ENCODE peak calls at places on chromosome 22, in four cellular contexts. G is GM12891, V is K562, O is GM12878. F is an unnamed sample.

GRCh38 chr22:22168190-22168940 is 76.2 kb upstream of the VPREB1 start:
- DNase-seq in G (peak), V (peak), O (peak), F (no peak)

GRCh38 chr22:45878051-45878764 is 98.8 kb downstream of the WNT7B start:
- DNase-seq in G (no peak), V (no peak), O (no peak), F (no peak)

GRCh38 chr22:26330971-26331625 is 98.0 kb upstream of the ASPHD2 start:
- DNase-seq in G (peak), V (peak), O (peak), F (peak)

GRCh38 chr22:50684986-50685385 is 12.4 kb downstream of the SHANK3 start:
- DNase-seq in G (peak), V (no peak), O (no peak), F (no peak)

GRCh38 chr22:48746789-48747425 is 1080.8 kb downstream of the BRD1 start:
- DNase-seq in G (no peak), V (no peak), O (no peak), F (no peak)

GRCh38 chr22:20076627-20077172 is 3.3 kb upstream of the DGCR8 start:
- DNase-seq in G (no peak), V (peak), O (no peak), F (no peak)

GRCh38 chr22:38740754-38741153 is 15.0 kb downstream of the SUN2 start:
- DNase-seq in G (no peak), V (no peak), O (no peak), F (no peak)

GRCh38 chr22:31790240-31790639 is 36.4 kb downstream of the DEPDC5 start:
- DNase-seq in G (no peak), V (no peak), O (no peak), F (no peak)

GRCh38 chr22:38766076-38766777 is 10.4 kb upstream of the SUN2 start:
- DNase-seq in G (no peak), V (peak), O (no peak), F (peak)

GRCh38 chr22:49600891-49601431 is 226.7 kb downstream of the BRD1 start:
- DNase-seq in G (no peak), V (no peak), O (no peak), F (no peak)

GRCh38 chr22:49715450-49715849 is 112.2 kb downstream of the BRD1 start:
- DNase-seq in G (no peak), V (no peak), O (no peak), F (no peak)

GRCh38 chr22:48498526-48499331 is 1328.9 kb downstream of the BRD1 start:
- DNase-seq in G (no peak), V (no peak), O (no peak), F (no peak)

GRCh38 chr22:42978453-42979103 is 36.4 kb downstream of the PACSIN2 start:
- DNase-seq in G (no peak), V (no peak), O (no peak), F (no peak)

GRCh38 chr22:45208993-45209838 is 31.5 kb downstream of the KIAA0930 start:
- DNase-seq in G (no peak), V (peak), O (no peak), F (no peak)

GRCh38 chr22:22462813-22463567 is 45.6 kb downstream of the ZNF280B start:
- DNase-seq in G (no peak), V (peak), O (no peak), F (no peak)

GRCh38 chr22:45552580-45553332 is 50.1 kb downstream of the FBLN1 start:
- DNase-seq in G (no peak), V (no peak), O (no peak), F (peak)

GRCh38 chr22:46012182-46012880 is 35.4 kb upstream of the WNT7B start:
- DNase-seq in G (no peak), V (no peak), O (no peak), F (no peak)

GRCh38 chr22:17914474-17914873 is 109.9 kb downstream of the MICAL3 start:
- DNase-seq in G (no peak), V (no peak), O (no peak), F (no peak)

GRCh38 chr22:47299879-47300697 is 537.6 kb downstream of the TBC1D22A start:
- DNase-seq in G (no peak), V (no peak), O (no peak), F (no peak)

GRCh38 chr22:20111045-20111688 is 4.7 kb upstream of the RANBP1 start:
- DNase-seq in G (peak), V (peak), O (no peak), F (peak)

GRCh38 chr22:28976588-28976987 is 85.0 kb downstream of the C22orf31 start:
- DNase-seq in G (no peak), V (no peak), O (no peak), F (no peak)

GRCh38 chr22:24201681-24202590 is 20.6 kb downstream of the SUSD2 start:
- DNase-seq in G (no peak), V (no peak), O (no peak), F (no peak)

GRCh38 chr22:50175921-50176849 is 5.7 kb downstream of the PANX2 start:
- DNase-seq in G (no peak), V (no peak), O (no peak), F (no peak)

GRCh38 chr22:48800886-48801607 is 1026.6 kb downstream of the BRD1 start:
- DNase-seq in G (no peak), V (no peak), O (no peak), F (no peak)

GRCh38 chr22:29080061-29080975 is 7.5 kb downstream of the KREMEN1 start:
- DNase-seq in G (no peak), V (no peak), O (no peak), F (no peak)

GRCh38 chr22:43275545-43275981 is 67.6 kb downstream of the SCUBE1 start:
- DNase-seq in G (no peak), V (peak), O (no peak), F (peak)

GRCh38 chr22:30290679-30291333 is 1.5 kb upstream of the CASTOR1 start:
- DNase-seq in G (no peak), V (no peak), O (no peak), F (no peak)
- TF ChIP-seq SPI1 in G (no peak), V (no peak), O (no peak), F (no peak)

DNA sequence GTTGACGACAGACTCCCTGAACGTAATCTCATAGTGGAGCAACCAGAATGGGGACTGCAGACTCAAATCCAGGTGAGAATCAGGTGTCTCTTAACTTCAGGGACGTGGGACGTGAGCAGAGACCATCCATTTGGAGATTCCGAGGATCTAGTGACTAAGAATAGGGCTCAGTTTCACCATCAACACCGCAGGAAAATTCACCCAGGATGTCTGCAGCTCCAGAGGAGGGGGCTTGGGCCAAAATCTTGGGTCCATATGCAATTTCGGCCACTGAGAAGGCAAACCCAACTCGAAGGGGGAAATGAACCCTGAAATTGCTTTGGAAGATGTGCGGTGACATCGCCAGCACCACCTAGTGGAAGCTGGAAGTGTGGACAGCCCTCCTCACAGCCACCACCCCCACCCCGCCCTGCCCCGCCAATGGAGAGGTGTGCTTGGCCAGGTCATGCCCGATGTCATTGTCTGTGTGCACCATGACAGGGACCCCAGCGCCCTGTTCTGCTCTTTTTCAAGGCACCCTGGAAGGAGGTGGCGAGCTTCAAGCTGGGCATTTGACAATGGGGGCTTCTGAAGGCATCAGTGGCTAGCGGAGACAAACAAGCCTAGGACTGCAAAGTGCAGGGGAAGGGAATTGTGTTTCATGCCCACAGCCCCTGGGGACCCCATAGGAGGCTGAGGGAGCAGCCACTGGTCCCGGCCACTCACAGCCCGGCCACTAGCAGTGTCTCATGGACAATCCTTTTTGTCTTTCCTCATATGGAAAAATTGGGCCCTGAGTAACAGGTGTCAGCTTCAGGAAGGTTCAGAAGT is 24.8 kb downstream of the APOL1 start:
- DNase-seq in G (peak), V (peak), O (no peak), F (peak)
- TF ChIP-seq SPI1 in G (peak), V (no peak), O (no peak), F (no peak)

GRCh38 chr22:40348025-40348658 is 1.8 kb downstream of the ADSL start:
- DNase-seq in G (peak), V (peak), O (no peak), F (peak)
- TF ChIP-seq SPI1 in G (no peak), V (no peak), O (no peak), F (no peak)

DNA sequence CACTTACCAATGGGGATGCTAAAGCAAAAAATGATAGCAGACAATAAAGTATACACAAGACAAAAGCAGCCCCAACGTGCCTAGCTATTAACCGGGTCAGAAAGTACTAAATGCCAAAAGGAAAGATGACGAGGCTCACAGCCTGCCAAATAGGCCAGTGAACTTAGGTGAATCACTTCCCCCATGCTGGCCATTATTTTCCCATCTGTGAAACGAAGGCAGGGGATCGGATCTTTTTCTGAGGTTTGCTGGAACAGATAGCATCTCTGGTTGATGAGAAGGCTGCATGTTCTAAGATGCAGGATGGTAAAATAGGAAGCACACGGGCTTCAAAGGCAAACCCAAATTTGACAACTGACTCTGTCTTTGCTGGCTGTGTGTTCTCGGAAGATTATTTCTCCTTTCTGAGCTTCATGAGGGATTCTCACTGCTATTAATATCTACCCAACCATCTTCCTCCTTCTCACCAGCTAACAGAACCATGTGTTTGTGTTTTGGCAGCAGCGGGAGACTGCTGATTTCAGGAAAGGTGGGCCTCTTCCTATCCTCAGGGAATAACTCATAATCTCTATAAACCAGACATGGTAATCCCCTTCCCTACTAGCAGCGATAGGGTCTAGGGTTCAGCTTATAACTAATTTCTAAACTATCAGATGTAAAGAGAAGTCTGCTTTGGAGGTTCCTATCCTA is 390.7 kb downstream of the LARGE1 start:
- DNase-seq in G (no peak), V (no peak), O (no peak), F (no peak)
- TF ChIP-seq SPI1 in G (no peak), V (no peak), O (no peak), F (no peak)

DNA sequence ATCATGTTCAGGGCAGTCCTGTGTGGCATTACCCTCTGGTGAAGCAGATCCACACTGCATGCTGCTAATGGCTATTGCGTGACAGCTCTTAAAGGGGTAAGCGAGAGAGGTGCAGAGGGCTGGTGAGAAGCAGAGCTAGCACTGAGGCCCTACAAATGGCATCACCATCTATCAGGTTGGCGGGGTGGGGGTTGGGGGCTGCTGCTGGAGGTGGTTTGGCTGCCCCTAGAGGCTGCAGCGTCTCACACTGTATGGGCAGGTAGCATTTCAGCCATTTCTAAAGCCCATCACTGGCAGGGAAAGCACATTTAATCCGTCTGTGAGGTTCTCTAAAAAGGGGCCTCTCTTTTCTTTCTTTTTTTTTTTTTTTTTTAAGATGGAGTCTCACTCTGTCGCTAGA is 16.8 kb upstream of the TMA7B start:
- DNase-seq in G (no peak), V (no peak), O (no peak), F (no peak)
- TF ChIP-seq SPI1 in G (no peak), V (no peak), O (no peak), F (no peak)

GRCh38 chr22:37229805-37230672 is 14.0 kb downstream of the RAC2 start:
- DNase-seq in G (peak), V (peak), O (peak), F (peak)
- TF ChIP-seq SPI1 in G (peak), V (no peak), O (no peak), F (no peak)

F was measured in HL-60.